ENCODE peak calls at places on chromosomes 3 and 15, in eight cellular contexts. E is tibial artery, N is brain microvascular endothelial cell, V is H9, H is right atrium auricular region, T is hepatocyte, W is fibroblast of lung, J is ovary. Y is an unnamed sample. For H3K27me3, the result is how much of the 10 kb centered on the place peaks cover.

GRCh38 chr3:109018828-109019227 is 65.1 kb upstream of the GUCA1C start:
- DNase-seq in E (no peak), N (no peak), V (peak), H (no peak), T (no peak), W (no peak), J (no peak), Y (no peak)

GRCh38 chr3:127784865-127785710 is 37.2 kb downstream of the MGLL start:
- DNase-seq in E (no peak), N (no peak), V (no peak), H (no peak), T (no peak), W (no peak), J (no peak), Y (no peak)

GRCh38 chr3:123338021-123338619 is 110.8 kb downstream of the ADCY5 start:
- DNase-seq in E (peak), N (no peak), V (no peak), H (no peak), T (no peak), W (no peak), J (no peak), Y (no peak)

GRCh38 chr15:78374436-78375393 is 34.6 kb downstream of the CRABP1 start:
- DNase-seq in E (peak), N (no peak), V (peak), H (no peak), T (peak), W (no peak), J (no peak), Y (no peak)

GRCh38 chr15:81277851-81278250 is 46.1 kb downstream of the STARD5 start:
- DNase-seq in E (no peak), N (no peak), V (no peak), H (no peak), T (no peak), W (no peak), J (no peak), Y (no peak)

GRCh38 chr3:38985981-38986380 is 65.8 kb downstream of the SCN11A start:
- DNase-seq in E (no peak), N (peak), V (no peak), H (no peak), T (no peak), W (no peak), J (no peak), Y (no peak)

GRCh38 chr3:115671761-115672455 is 48.6 kb downstream of the GAP43 start:
- DNase-seq in E (no peak), N (no peak), V (no peak), H (no peak), T (no peak), W (peak), J (no peak), Y (no peak)

GRCh38 chr15:99895189-99895955 is 162.1 kb upstream of the LYSMD4 start:
- DNase-seq in E (no peak), N (no peak), V (no peak), H (no peak), T (no peak), W (no peak), J (no peak), Y (no peak)

GRCh38 chr3:38585791-38586420 is 63.6 kb downstream of the SCN5A start:
- DNase-seq in E (peak), N (no peak), V (peak), H (peak), T (no peak), W (no peak), J (peak), Y (no peak)

GRCh38 chr3:114331007-114331406 is 37.2 kb downstream of the TIGIT start:
- DNase-seq in E (no peak), N (no peak), V (no peak), H (no peak), T (no peak), W (no peak), J (no peak), Y (no peak)

GRCh38 chr3:45223889-45224730 is 2.0 kb downstream of the TMEM158 start:
- DNase-seq in E (no peak), N (peak), V (no peak), H (no peak), T (no peak), W (peak), J (no peak), Y (no peak)

GRCh38 chr3:4720316-4721075 is 227.3 kb downstream of the ITPR1 start:
- DNase-seq in E (peak), N (peak), V (peak), H (peak), T (peak), W (peak), J (peak), Y (no peak)

GRCh38 chr3:61530355-61530754 is 31.0 kb upstream of the PTPRG start:
- DNase-seq in E (no peak), N (peak), V (peak), H (no peak), T (peak), W (peak), J (no peak), Y (no peak)

GRCh38 chr15:42171122-42171521 is 14.7 kb upstream of the PLA2G4F start:
- DNase-seq in E (no peak), N (no peak), V (no peak), H (no peak), T (no peak), W (no peak), J (no peak), Y (no peak)

GRCh38 chr3:123412811-123413588 is 35.9 kb downstream of the ADCY5 start:
- DNase-seq in E (peak), N (no peak), V (no peak), H (no peak), T (peak), W (no peak), J (peak), Y (no peak)

GRCh38 chr3:45986303-45986982 is 9.2 kb downstream of the FYCO1 start:
- DNase-seq in E (peak), N (peak), V (no peak), H (no peak), T (peak), W (peak), J (no peak), Y (no peak)

GRCh38 chr3:14329116-14329830 is 73.1 kb upstream of the SLC6A6 start:
- DNase-seq in E (peak), N (no peak), V (peak), H (no peak), T (peak), W (peak), J (no peak), Y (no peak)

GRCh38 chr15:83210619-83211018 is 3.0 kb upstream of the HDGFL3 start:
- DNase-seq in E (no peak), N (no peak), V (no peak), H (no peak), T (peak), W (peak), J (no peak), Y (no peak)

GRCh38 chr3:188361888-188362287 is 207.9 kb downstream of the LPP start:
- DNase-seq in E (no peak), N (no peak), V (no peak), H (no peak), T (no peak), W (no peak), J (no peak), Y (no peak)

GRCh38 chr3:117356296-117356695 is 646.7 kb downstream of the TUSC7 start:
- DNase-seq in E (no peak), N (no peak), V (no peak), H (no peak), T (no peak), W (no peak), J (no peak), Y (no peak)

GRCh38 chr3:95084738-95085137 is 1021.9 kb downstream of the NSUN3 start:
- DNase-seq in E (no peak), N (no peak), V (no peak), H (no peak), T (no peak), W (no peak), J (no peak), Y (no peak)

GRCh38 chr3:141070727-141071357 is 19.7 kb downstream of the SPSB4 start:
- DNase-seq in E (peak), N (no peak), V (peak), H (no peak), T (no peak), W (no peak), J (no peak), Y (no peak)

GRCh38 chr15:98442379-98442833 is 205.9 kb upstream of the IGF1R start:
- DNase-seq in E (no peak), N (peak), V (peak), H (no peak), T (peak), W (peak), J (peak), Y (peak)

GRCh38 chr15:90530250-90531051 is 728 bp downstream of the CRTC3 start:
- DNase-seq in E (peak), N (no peak), V (peak), H (peak), T (peak), W (peak), J (peak), Y (no peak)

GRCh38 chr3:112803472-112803871 is 43.2 kb downstream of the CD200R1L start:
- DNase-seq in E (no peak), N (no peak), V (no peak), H (no peak), T (no peak), W (no peak), J (no peak), Y (no peak)

GRCh38 chr3:36643192-36643591 is 121.2 kb downstream of the DCLK3 start:
- DNase-seq in E (no peak), N (no peak), V (no peak), H (no peak), T (no peak), W (no peak), J (no peak), Y (no peak)

GRCh38 chr3:141913150-141913811 is 36.8 kb downstream of the ATP1B3 start:
- DNase-seq in E (no peak), N (peak), V (no peak), H (no peak), T (peak), W (peak), J (no peak), Y (no peak)

GRCh38 chr3:123350971-123351370 is 97.9 kb downstream of the ADCY5 start:
- DNase-seq in E (peak), N (no peak), V (no peak), H (no peak), T (no peak), W (no peak), J (no peak), Y (no peak)

GRCh38 chr15:93026359-93026758 is 62.7 kb downstream of the RGMA start:
- DNase-seq in E (peak), N (no peak), V (no peak), H (peak), T (no peak), W (no peak), J (peak), Y (no peak)

DNA sequence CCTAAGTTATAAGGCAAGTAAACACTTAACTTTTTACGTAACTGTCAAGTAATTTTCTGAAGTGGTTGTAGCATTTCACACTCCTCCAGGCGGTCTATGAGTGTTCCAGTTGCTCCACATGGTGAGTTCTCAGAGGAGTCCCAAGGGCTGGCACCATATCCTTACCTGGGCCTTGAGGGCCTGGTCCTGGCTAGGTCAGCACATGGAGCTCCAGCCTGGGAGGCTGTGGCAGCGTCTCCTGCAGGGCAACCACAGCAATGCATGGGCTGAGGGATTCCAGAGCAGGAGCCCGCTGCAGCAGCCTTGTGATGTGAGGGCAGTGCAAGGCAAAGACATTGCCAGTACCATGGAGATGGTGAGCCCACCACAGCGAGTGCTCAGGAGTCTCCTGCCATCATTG is 32.2 kb upstream of the LYZL4 start:
- DNase-seq in E (no peak), N (no peak), V (peak), H (no peak), T (no peak), W (no peak), J (no peak), Y (no peak)
- H3K27me3 ChIP-seq in E (under half), N (under half), V (under half), H (under half), T (under half), W (under half), J (under half), Y (under half)

DNA sequence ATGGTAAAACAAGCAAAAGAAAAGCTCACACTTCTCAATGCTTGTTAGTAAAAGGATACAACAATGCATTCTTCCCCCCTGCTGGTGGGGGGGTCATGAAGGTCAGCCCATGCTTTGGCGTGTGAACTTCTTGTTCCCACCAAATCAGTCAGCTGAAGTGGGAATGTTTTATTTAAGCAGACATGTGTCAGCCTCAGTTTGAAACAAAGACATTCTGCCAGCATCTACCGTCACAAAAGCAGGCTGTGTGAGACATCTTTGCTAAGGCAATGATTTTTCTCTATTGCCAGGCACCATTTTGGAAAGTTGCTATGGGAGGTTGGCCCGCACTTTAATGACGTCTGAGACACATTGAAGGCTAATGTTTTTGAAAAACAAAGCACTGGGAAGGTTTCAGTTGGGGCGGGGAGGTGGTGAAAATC is 206.6 kb downstream of the TLE3 start:
- DNase-seq in E (no peak), N (no peak), V (no peak), H (no peak), T (no peak), W (no peak), J (no peak), Y (no peak)
- H3K27me3 ChIP-seq in E (under half), N (under half), V (under half), H (under half), T (under half), W (under half), J (under half), Y (under half)

DNA sequence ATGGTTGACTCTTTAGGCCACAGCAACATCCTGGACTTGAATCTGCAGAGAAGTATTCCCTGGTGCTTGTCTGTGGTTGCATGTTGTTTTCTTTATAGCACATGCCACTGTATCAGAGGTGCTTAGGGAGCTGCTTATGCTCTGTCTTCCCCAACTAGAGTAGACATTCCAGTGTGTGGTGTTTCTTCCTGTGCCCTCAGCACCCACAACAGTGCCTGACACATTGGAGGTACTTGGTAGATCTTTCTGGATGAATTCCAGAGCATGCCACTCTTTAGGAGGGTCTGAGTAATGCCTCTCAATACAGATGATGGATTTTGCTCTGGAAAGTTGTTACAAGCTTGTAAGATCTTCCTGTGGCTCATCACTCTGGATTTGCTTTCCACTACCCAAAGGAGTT is 117.6 kb downstream of the CHDH start:
- DNase-seq in E (no peak), N (no peak), V (no peak), H (no peak), T (no peak), W (no peak), J (no peak), Y (no peak)
- H3K27me3 ChIP-seq in E (under half), N (under half), V (under half), H (under half), T (under half), W (under half), J (under half), Y (under half)

GRCh38 chr3:151974067-151974466 is 100.6 kb downstream of the SUCNR1 start:
- DNase-seq in E (no peak), N (peak), V (no peak), H (no peak), T (no peak), W (peak), J (no peak), Y (peak)
- H3K27me3 ChIP-seq in E (under half), N (under half), V (under half), H (under half), T (under half), W (under half), J (under half), Y (under half)

DNA sequence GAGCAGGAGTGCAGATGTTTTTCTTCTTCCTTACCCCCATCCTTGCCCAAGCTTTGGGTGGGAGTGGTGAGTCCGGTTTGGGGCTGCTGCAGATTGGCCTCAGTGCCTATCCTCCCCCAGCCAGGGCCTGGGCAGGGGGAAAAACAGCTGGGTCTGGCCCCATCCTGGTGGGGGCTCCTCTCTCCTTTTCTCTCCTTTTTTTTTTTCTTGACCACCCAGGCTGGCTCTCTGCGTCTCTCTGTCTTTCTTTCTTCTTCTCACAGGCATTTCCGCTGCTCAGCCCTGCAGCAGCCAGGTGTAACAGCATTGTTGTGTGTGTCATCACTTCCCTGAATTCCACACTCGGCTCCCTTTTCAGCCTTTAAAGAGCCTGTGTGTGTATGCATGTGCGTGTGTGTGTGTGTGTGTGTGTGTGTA is 2.0 kb downstream of the FOXL2NB start:
- DNase-seq in E (no peak), N (no peak), V (peak), H (no peak), T (no peak), W (no peak), J (peak), Y (no peak)
- H3K27me3 ChIP-seq in E (under half), N (half or more), V (half or more), H (half or more), T (half or more), W (half or more), J (under half), Y (half or more)

DNA sequence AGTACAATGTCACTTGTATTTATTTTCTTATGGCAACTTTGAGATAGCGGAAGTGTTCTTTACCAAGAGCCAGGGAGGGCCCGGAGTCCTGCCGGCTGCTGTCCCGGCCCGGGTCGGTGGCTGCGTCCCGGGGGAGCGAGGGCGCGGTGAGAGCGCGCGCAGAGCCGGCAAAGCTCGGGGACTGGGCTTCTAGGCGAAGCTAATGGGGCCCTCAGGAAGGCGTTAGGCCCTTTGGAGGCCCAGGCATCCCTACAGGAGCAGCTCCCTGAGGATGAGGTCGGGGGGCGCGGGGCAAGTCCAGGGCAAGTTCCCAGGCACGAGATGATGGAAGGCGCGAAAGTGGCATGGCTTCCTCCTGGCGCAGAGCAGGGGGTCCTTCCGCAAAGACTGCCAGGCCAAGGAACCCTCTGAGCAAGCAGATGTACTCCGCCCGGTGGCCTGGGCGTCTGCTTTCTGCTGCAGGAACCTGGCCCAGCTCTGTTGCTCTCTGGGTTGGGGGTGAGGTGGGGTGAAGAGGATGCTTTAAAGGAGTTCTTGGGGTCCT is 13.1 kb downstream of the NR2F2 start:
- DNase-seq in E (peak), N (no peak), V (peak), H (no peak), T (no peak), W (peak), J (peak), Y (no peak)
- H3K27me3 ChIP-seq in E (under half), N (under half), V (half or more), H (under half), T (under half), W (under half), J (under half), Y (under half)

GRCh38 chr3:56491566-56491965 is 23.3 kb upstream of the ERC2 start:
- DNase-seq in E (no peak), N (no peak), V (no peak), H (no peak), T (no peak), W (no peak), J (no peak), Y (no peak)
- H3K27me3 ChIP-seq in E (under half), N (under half), V (under half), H (under half), T (under half), W (under half), J (under half), Y (under half)

DNA sequence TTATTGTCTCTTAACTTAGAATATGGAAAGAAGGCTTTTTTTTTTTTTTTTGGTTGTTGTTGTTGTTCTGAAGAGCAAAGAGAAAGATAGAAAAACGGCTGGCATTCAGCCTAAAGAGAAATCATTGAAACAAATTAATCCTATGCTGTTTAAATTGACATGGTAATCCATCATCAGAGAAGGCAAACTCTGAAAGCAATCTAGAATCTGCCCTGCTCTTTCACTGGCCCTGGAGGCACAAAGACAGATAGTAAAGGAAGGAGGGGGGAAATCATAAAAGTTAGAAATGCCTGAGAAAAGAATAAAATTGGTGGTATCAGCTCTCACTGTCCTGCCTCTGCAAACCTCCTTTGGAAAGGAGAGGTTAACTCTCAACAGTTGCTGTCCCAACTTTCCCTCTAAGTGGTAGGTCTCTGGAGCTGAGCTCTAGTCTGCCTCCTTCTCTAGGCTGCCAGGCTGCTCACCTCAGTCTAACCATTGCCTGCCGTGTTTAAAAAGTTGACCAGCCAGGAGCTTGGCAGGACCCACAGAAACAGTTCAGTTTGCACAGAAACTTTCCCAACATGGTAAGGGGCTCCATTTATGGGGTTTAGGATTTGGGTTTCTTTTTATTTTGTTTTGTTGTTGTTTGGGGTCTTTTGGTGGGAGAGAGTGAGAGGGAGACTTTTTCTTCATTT is 13.4 kb upstream of the NR2F2 start:
- DNase-seq in E (peak), N (no peak), V (no peak), H (no peak), T (no peak), W (peak), J (peak), Y (no peak)
- H3K27me3 ChIP-seq in E (under half), N (under half), V (under half), H (under half), T (under half), W (under half), J (under half), Y (under half)

GRCh38 chr3:69353492-69353891 is 32.4 kb downstream of the FRMD4B start:
- DNase-seq in E (no peak), N (no peak), V (no peak), H (no peak), T (no peak), W (no peak), J (no peak), Y (no peak)
- H3K27me3 ChIP-seq in E (under half), N (under half), V (under half), H (under half), T (under half), W (under half), J (under half), Y (under half)